ENCODE peak calls at places on chromosomes 16 and 17, in six cellular contexts. One of them, this sample, is unnamed.

GRCh38 chr16:46822270-46822669 is 8.7 kb downstream of the C16orf87 start:
- DNase-seq in A549: no peak
- DNase-seq in Peyer's patch: no peak
- DNase-seq in tibial nerve: no peak
- DNase-seq in HCT116: no peak
- DNase-seq in ovary: no peak
- DNase-seq in this sample: no peak

GRCh38 chr16:49183911-49184310 is 97.7 kb downstream of the CBLN1 start:
- DNase-seq in A549: peak
- DNase-seq in Peyer's patch: no peak
- DNase-seq in tibial nerve: no peak
- DNase-seq in HCT116: peak
- DNase-seq in ovary: no peak
- DNase-seq in this sample: peak

GRCh38 chr17:55680983-55681382 is 41.7 kb downstream of the TMEM100 start:
- DNase-seq in A549: no peak
- DNase-seq in Peyer's patch: no peak
- DNase-seq in tibial nerve: no peak
- DNase-seq in HCT116: no peak
- DNase-seq in ovary: no peak
- DNase-seq in this sample: no peak

GRCh38 chr17:8831234-8831849 is 32.2 kb upstream of the MFSD6L start:
- DNase-seq in A549: no peak
- DNase-seq in Peyer's patch: no peak
- DNase-seq in tibial nerve: no peak
- DNase-seq in HCT116: no peak
- DNase-seq in ovary: no peak
- DNase-seq in this sample: no peak

GRCh38 chr16:35311475-35311874 is 1852.1 kb downstream of the TP53TG3F start:
- DNase-seq in A549: no peak
- DNase-seq in Peyer's patch: no peak
- DNase-seq in tibial nerve: no peak
- DNase-seq in HCT116: no peak
- DNase-seq in ovary: no peak
- DNase-seq in this sample: no peak

GRCh38 chr17:74860999-74861553 is 1.4 kb upstream of the GRIN2C start:
- DNase-seq in A549: no peak
- DNase-seq in Peyer's patch: no peak
- DNase-seq in tibial nerve: no peak
- DNase-seq in HCT116: no peak
- DNase-seq in ovary: no peak
- DNase-seq in this sample: no peak

GRCh38 chr16:11312718-11313492 is 31.8 kb upstream of the PRM1 start:
- DNase-seq in A549: peak
- DNase-seq in Peyer's patch: peak
- DNase-seq in tibial nerve: no peak
- DNase-seq in HCT116: peak
- DNase-seq in ovary: peak
- DNase-seq in this sample: no peak

GRCh38 chr17:4499431-4500187 is 928 bp downstream of the SPNS2 start:
- DNase-seq in A549: peak
- DNase-seq in Peyer's patch: no peak
- DNase-seq in tibial nerve: no peak
- DNase-seq in HCT116: no peak
- DNase-seq in ovary: no peak
- DNase-seq in this sample: no peak

GRCh38 chr16:34054137-34054536 is 594.7 kb downstream of the TP53TG3F start:
- DNase-seq in A549: no peak
- DNase-seq in Peyer's patch: no peak
- DNase-seq in tibial nerve: no peak
- DNase-seq in HCT116: no peak
- DNase-seq in ovary: no peak
- DNase-seq in this sample: no peak

GRCh38 chr17:16314189-16314588 is 39.1 kb downstream of the CENPV start:
- DNase-seq in A549: no peak
- DNase-seq in Peyer's patch: no peak
- DNase-seq in tibial nerve: no peak
- DNase-seq in HCT116: no peak
- DNase-seq in ovary: no peak
- DNase-seq in this sample: no peak

GRCh38 chr17:77376795-77377751 is 236.3 kb downstream of the SEC14L1 start:
- DNase-seq in A549: no peak
- DNase-seq in Peyer's patch: no peak
- DNase-seq in tibial nerve: no peak
- DNase-seq in HCT116: no peak
- DNase-seq in ovary: peak
- DNase-seq in this sample: no peak

GRCh38 chr16:57994778-57995177 is 5.7 kb downstream of the ZNF319 start:
- DNase-seq in A549: peak
- DNase-seq in Peyer's patch: peak
- DNase-seq in tibial nerve: no peak
- DNase-seq in HCT116: peak
- DNase-seq in ovary: no peak
- DNase-seq in this sample: peak

GRCh38 chr16:75247249-75247648 is 4.2 kb downstream of the BCAR1 start:
- DNase-seq in A549: no peak
- DNase-seq in Peyer's patch: no peak
- DNase-seq in tibial nerve: no peak
- DNase-seq in HCT116: no peak
- DNase-seq in ovary: peak
- DNase-seq in this sample: no peak

GRCh38 chr16:72066747-72067146 is 3.7 kb downstream of the HPR start:
- DNase-seq in A549: peak
- DNase-seq in Peyer's patch: no peak
- DNase-seq in tibial nerve: no peak
- DNase-seq in HCT116: peak
- DNase-seq in ovary: no peak
- DNase-seq in this sample: peak

GRCh38 chr16:69179255-69180010 is 7.5 kb upstream of the SNTB2 start:
- DNase-seq in A549: peak
- DNase-seq in Peyer's patch: no peak
- DNase-seq in tibial nerve: peak
- DNase-seq in HCT116: no peak
- DNase-seq in ovary: peak
- DNase-seq in this sample: no peak

GRCh38 chr17:58409432-58409831 is 7.9 kb downstream of the RNF43 start:
- DNase-seq in A549: no peak
- DNase-seq in Peyer's patch: no peak
- DNase-seq in tibial nerve: no peak
- DNase-seq in HCT116: no peak
- DNase-seq in ovary: no peak
- DNase-seq in this sample: no peak

GRCh38 chr16:86899757-86900156 is 321.4 kb downstream of the FOXL1 start:
- DNase-seq in A549: peak
- DNase-seq in Peyer's patch: no peak
- DNase-seq in tibial nerve: no peak
- DNase-seq in HCT116: no peak
- DNase-seq in ovary: no peak
- DNase-seq in this sample: no peak

GRCh38 chr17:75009139-75009724 is 3.2 kb upstream of the MRPL58 start:
- DNase-seq in A549: no peak
- DNase-seq in Peyer's patch: no peak
- DNase-seq in tibial nerve: no peak
- DNase-seq in HCT116: no peak
- DNase-seq in ovary: no peak
- DNase-seq in this sample: no peak

GRCh38 chr17:49210158-49211029 is at the start of the genes ABI3 and GNGT2:
- DNase-seq in A549: no peak
- DNase-seq in Peyer's patch: peak
- DNase-seq in tibial nerve: no peak
- DNase-seq in HCT116: no peak
- DNase-seq in ovary: peak
- DNase-seq in this sample: no peak

GRCh38 chr16:74607967-74608356 is 1.0 kb upstream of the GLG1 start:
- DNase-seq in A549: no peak
- DNase-seq in Peyer's patch: no peak
- DNase-seq in tibial nerve: no peak
- DNase-seq in HCT116: no peak
- DNase-seq in ovary: no peak
- DNase-seq in this sample: no peak

GRCh38 chr17:65177901-65178300 is 40.7 kb downstream of the RGS9 start:
- DNase-seq in A549: no peak
- DNase-seq in Peyer's patch: no peak
- DNase-seq in tibial nerve: no peak
- DNase-seq in HCT116: no peak
- DNase-seq in ovary: no peak
- DNase-seq in this sample: peak

DNA sequence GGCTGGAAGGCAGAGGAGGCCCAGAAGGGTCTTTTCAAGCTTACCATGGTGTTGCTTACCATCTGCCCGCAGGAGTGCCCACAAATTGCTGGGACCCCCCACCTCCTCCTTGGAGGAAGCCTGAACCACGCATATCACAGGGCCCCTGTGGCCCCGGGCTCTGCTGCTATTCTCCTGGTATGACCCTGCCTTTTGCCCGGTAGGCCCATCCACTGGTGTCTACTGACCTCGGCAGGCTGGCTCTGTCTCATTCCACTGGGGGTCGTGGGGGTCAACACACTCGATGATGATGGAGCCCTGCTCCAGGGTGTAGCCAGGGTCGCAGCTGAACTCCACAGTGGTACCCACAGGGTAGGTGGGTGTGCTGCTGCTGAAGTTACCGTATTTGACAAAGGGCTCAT is 8.2 kb upstream of the PHF12 start:
- DNase-seq in A549: no peak
- DNase-seq in Peyer's patch: no peak
- DNase-seq in tibial nerve: no peak
- DNase-seq in HCT116: no peak
- DNase-seq in ovary: peak
- DNase-seq in this sample: no peak
- TF ChIP-seq POLR2A in A549: no peak
- TF ChIP-seq POLR2A in Peyer's patch: no peak
- TF ChIP-seq POLR2A in tibial nerve: no peak
- TF ChIP-seq POLR2A in HCT116: no peak
- TF ChIP-seq POLR2A in ovary: no peak
- TF ChIP-seq POLR2A in this sample: no peak

GRCh38 chr17:50953831-50954601 is 87.9 kb upstream of the TOB1 start:
- DNase-seq in A549: no peak
- DNase-seq in Peyer's patch: no peak
- DNase-seq in tibial nerve: no peak
- DNase-seq in HCT116: no peak
- DNase-seq in ovary: peak
- DNase-seq in this sample: no peak
- TF ChIP-seq POLR2A in A549: no peak
- TF ChIP-seq POLR2A in Peyer's patch: no peak
- TF ChIP-seq POLR2A in tibial nerve: no peak
- TF ChIP-seq POLR2A in HCT116: no peak
- TF ChIP-seq POLR2A in ovary: no peak
- TF ChIP-seq POLR2A in this sample: no peak

GRCh38 chr17:337453-337852 is 15.2 kb downstream of the RPH3AL start:
- DNase-seq in A549: no peak
- DNase-seq in Peyer's patch: no peak
- DNase-seq in tibial nerve: no peak
- DNase-seq in HCT116: no peak
- DNase-seq in ovary: peak
- DNase-seq in this sample: no peak

GRCh38 chr17:339193-340061 is 13.2 kb downstream of the RPH3AL start:
- DNase-seq in A549: no peak
- DNase-seq in Peyer's patch: no peak
- DNase-seq in tibial nerve: no peak
- DNase-seq in HCT116: no peak
- DNase-seq in ovary: no peak
- DNase-seq in this sample: no peak

GRCh38 chr17:337866-338265 is 14.7 kb downstream of the RPH3AL start:
- DNase-seq in A549: no peak
- DNase-seq in Peyer's patch: no peak
- DNase-seq in tibial nerve: no peak
- DNase-seq in HCT116: no peak
- DNase-seq in ovary: peak
- DNase-seq in this sample: no peak

GRCh38 chr17:338442-339192 is 14.0 kb downstream of the RPH3AL start:
- DNase-seq in A549: no peak
- DNase-seq in Peyer's patch: no peak
- DNase-seq in tibial nerve: no peak
- DNase-seq in HCT116: no peak
- DNase-seq in ovary: peak
- DNase-seq in this sample: no peak

DNA sequence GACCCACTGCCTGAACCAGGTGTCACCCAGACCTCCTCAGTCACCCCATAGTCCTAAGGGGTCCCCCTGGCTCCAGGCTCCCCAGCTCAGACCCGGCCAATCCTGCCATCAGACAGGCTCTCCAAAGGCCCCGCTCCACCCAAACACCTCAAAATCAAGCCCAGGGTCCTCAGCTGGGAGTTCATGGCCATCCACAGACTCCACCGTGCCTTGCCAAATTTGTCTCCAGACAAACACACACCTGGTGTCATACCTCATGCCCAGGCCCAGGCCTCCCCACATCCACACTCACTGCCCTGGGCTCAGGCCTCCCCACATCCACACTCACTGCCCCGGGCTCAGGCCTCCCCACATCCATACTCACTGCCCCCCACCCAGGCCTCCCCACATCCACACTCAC is 12.5 kb downstream of the RPH3AL start:
- DNase-seq in A549: no peak
- DNase-seq in Peyer's patch: no peak
- DNase-seq in tibial nerve: no peak
- DNase-seq in HCT116: no peak
- DNase-seq in ovary: no peak
- DNase-seq in this sample: no peak
- TF ChIP-seq POLR2A in A549: no peak
- TF ChIP-seq POLR2A in Peyer's patch: no peak
- TF ChIP-seq POLR2A in tibial nerve: no peak
- TF ChIP-seq POLR2A in HCT116: no peak
- TF ChIP-seq POLR2A in ovary: no peak
- TF ChIP-seq POLR2A in this sample: no peak

GRCh38 chr16:27430512-27430911 is 28.5 kb downstream of the IL21R start:
- DNase-seq in A549: no peak
- DNase-seq in Peyer's patch: no peak
- DNase-seq in tibial nerve: no peak
- DNase-seq in HCT116: no peak
- DNase-seq in ovary: no peak
- DNase-seq in this sample: no peak

GRCh38 chr16:27430923-27431484 is 29.0 kb downstream of the IL21R start:
- DNase-seq in A549: no peak
- DNase-seq in Peyer's patch: no peak
- DNase-seq in tibial nerve: no peak
- DNase-seq in HCT116: no peak
- DNase-seq in ovary: peak
- DNase-seq in this sample: no peak

GRCh38 chr16:27428035-27428785 is 26.2 kb downstream of the IL21R start:
- DNase-seq in A549: no peak
- DNase-seq in Peyer's patch: no peak
- DNase-seq in tibial nerve: no peak
- DNase-seq in HCT116: no peak
- DNase-seq in ovary: peak
- DNase-seq in this sample: no peak

GRCh38 chr16:27429330-27429871 is 27.4 kb downstream of the IL21R start:
- DNase-seq in A549: no peak
- DNase-seq in Peyer's patch: no peak
- DNase-seq in tibial nerve: no peak
- DNase-seq in HCT116: no peak
- DNase-seq in ovary: peak
- DNase-seq in this sample: no peak

DNA sequence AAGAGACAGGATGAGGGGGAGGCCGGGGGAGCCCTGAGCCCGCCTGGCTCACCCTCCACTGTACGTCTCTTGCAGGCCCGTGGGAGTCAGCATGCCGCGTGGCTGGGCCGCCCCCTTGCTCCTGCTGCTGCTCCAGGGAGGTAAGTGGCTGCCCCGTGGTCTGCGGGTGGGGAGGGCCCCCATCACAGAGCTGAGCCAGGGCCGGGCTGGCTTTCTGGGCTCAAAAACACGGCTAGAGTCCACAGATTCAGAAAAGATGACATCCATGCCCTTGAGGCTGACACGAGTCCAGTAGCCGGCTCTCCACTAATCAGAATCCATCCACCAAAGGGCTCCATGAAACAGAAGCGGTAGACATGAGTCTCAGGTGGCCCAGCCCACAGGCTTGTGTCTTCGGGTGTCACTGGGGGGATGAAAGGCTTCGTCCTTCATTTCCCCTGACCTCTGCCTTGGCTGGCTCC is 28.0 kb downstream of the IL21R start:
- DNase-seq in A549: no peak
- DNase-seq in Peyer's patch: no peak
- DNase-seq in tibial nerve: no peak
- DNase-seq in HCT116: no peak
- DNase-seq in ovary: peak
- DNase-seq in this sample: no peak
- TF ChIP-seq POLR2A in A549: no peak
- TF ChIP-seq POLR2A in Peyer's patch: no peak
- TF ChIP-seq POLR2A in tibial nerve: no peak
- TF ChIP-seq POLR2A in HCT116: no peak
- TF ChIP-seq POLR2A in ovary: no peak
- TF ChIP-seq POLR2A in this sample: no peak

This sample was measured in H54.